ENCODE peak calls at places on chromosomes 4 and X, in six cellular contexts. E is IMR-90, G is mesendoderm, K is H1, H is H9, C is neuronal stem cell. U is an unnamed sample.

GRCh38 chrX:10756365-10756915 is 136.1 kb upstream of the MID1 start:
- DNase-seq in E (peak; percentile 92), G (peak; percentile 83), K (no peak), H (no peak), C (no peak), U (peak; percentile 67)

GRCh38 chrX:134537179-134537945 is 77.4 kb downstream of the HPRT1 start:
- DNase-seq in E (peak; percentile 72), G (peak; percentile 74), K (no peak), H (no peak), C (no peak), U (peak; percentile 46)

GRCh38 chr4:142901166-142901662 is 55.1 kb upstream of the INPP4B start:
- DNase-seq in E (peak; percentile 43), G (no peak), K (no peak), H (no peak), C (no peak), U (no peak)

GRCh38 chrX:6383911-6384310 is 151.0 kb downstream of the VCX3A start:
- DNase-seq in E (no peak), G (peak; percentile 96), K (no peak), H (no peak), C (no peak), U (no peak)

GRCh38 chr4:83490876-83491450 is 6.1 kb upstream of the ABRAXAS1 start:
- DNase-seq in E (peak; percentile 18), G (peak; percentile 36), K (no peak), H (no peak), C (no peak), U (peak; percentile 53)

GRCh38 chrX:50751091-50751490 is 62.9 kb downstream of the SHROOM4 start:
- DNase-seq in E (no peak), G (no peak), K (no peak), H (no peak), C (no peak), U (no peak)

GRCh38 chr4:185282968-185283367 is 73.6 kb downstream of the SNX25 start:
- DNase-seq in E (peak; percentile 28), G (peak; percentile 65), K (no peak), H (no peak), C (no peak), U (no peak)

GRCh38 chrX:11261260-11261659 is 32.0 kb upstream of the AMELX start:
- DNase-seq in E (peak; percentile 76), G (no peak), K (no peak), H (no peak), C (no peak), U (peak; percentile 8)

GRCh38 chrX:132612990-132613564 is 124.2 kb upstream of the MBNL3 start:
- DNase-seq in E (peak; percentile 4), G (peak; percentile 33), K (no peak), H (peak; percentile 44), C (no peak), U (no peak)

DNA sequence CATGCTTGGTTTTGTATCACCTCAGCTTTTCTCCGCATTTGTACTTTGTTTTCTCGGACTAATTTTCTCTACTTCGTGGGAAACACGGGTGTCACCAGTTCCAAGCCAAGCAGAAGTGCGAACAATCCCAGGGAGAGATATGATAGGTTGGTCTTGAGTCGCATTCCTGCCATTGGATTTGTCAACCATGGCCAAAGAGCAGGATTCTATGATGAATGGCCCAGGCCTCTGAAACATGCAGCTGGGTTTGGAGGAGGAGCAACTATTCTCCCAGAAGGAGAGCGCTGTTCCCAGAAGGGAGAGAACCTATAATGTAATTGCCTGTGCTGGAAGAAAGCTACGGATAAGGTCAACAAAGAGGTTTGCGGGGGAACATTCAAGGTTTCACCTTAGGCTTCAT is 10.3 kb upstream of the FGFBP1 start:
- DNase-seq in E (no peak), G (no peak), K (no peak), H (no peak), C (no peak), U (peak; percentile 90)
- H2AK5ac ChIP-seq in E (no peak overlapping the region), G (no peak overlapping the region), K (no peak overlapping the region), H (no peak overlapping the region), C (no peak overlapping the region), U (no peak overlapping the region)

GRCh38 chr4:688695-689497 is at the start of gene SLC49A3:
- DNase-seq in E (no peak), G (peak; percentile 71), K (no peak), H (peak; percentile 69), C (no peak), U (no peak)
- H3K4ac ChIP-seq in E (peak within 1 kb of the TSS; percentile 49), G (peak within 1 kb of the TSS; percentile 22), K (no peak within 1 kb of the TSS), H (no peak within 1 kb of the TSS), C (peak within 1 kb of the TSS; percentile 3), U (peak within 1 kb of the TSS; percentile 13)

GRCh38 chr4:159174645-159175147 is 71.8 kb downstream of the RAPGEF2 start:
- DNase-seq in E (peak; percentile 12), G (no peak), K (no peak), H (no peak), C (no peak), U (no peak)
- H2AK5ac ChIP-seq in E (peak overlapping the region; percentile 61), G (no peak overlapping the region), K (no peak overlapping the region), H (no peak overlapping the region), C (no peak overlapping the region), U (no peak overlapping the region)

GRCh38 chrX:124555036-124555595 is 208.8 kb downstream of the SH2D1A start:
- DNase-seq in E (peak; percentile 68), G (peak; percentile 6), K (no peak), H (no peak), C (no peak), U (peak; percentile 41)
- H3K4ac ChIP-seq in E (no peak overlapping the region), G (no peak overlapping the region), K (no peak overlapping the region), H (no peak overlapping the region), C (no peak overlapping the region), U (no peak overlapping the region)

GRCh38 chr4:76569225-76569624 is 134.2 kb downstream of the SHROOM3 start:
- DNase-seq in E (no peak), G (no peak), K (no peak), H (no peak), C (no peak), U (no peak)
- H2AK5ac ChIP-seq in E (peak overlapping the region; percentile 72), G (no peak overlapping the region), K (no peak overlapping the region), H (no peak overlapping the region), C (no peak overlapping the region), U (no peak overlapping the region)

DNA sequence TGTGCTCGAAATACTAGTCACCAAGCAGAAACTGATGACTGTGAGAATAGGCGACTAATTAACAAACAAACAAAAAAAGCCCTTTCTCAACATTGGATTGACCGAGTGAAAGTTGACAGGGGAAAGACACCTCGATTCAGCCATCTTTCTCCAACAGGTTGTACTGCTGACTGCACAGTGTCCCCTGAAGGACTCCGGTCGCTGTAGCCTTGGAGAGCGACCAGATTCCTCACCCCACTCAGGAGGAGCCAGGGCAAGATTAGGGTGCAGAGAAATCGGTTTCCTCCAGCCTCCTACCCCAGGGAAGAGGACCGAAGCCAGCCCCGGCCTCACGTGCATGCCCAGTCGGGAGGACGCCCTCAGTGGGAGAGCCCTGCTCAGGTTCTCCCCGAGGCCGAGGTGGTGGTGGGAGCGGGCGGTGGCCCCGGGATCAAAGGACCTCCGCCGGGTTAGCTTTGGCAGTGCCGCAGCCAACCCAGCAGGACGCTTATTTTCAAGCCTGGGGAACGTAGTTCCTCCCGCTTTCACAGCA is 1.1 kb upstream of the RAP1GDS1 start:
- DNase-seq in E (peak; percentile 10), G (peak; percentile 77), K (no peak), H (peak; percentile 62), C (no peak), U (no peak)
- H3K4ac ChIP-seq in E (peak overlapping the region; percentile 95), G (peak overlapping the region; percentile 91), K (peak overlapping the region; percentile 51), H (no peak overlapping the region), C (no peak overlapping the region), U (no peak overlapping the region)

GRCh38 chr4:128461300-128462103 is 173.9 kb upstream of the PGRMC2 start:
- DNase-seq in E (peak; percentile 88), G (peak; percentile 43), K (no peak), H (no peak), C (peak; percentile 65), U (peak; percentile 35)
- H2AK5ac ChIP-seq in E (peak overlapping the region; percentile 8), G (no peak overlapping the region), K (no peak overlapping the region), H (no peak overlapping the region), C (no peak overlapping the region), U (no peak overlapping the region)

DNA sequence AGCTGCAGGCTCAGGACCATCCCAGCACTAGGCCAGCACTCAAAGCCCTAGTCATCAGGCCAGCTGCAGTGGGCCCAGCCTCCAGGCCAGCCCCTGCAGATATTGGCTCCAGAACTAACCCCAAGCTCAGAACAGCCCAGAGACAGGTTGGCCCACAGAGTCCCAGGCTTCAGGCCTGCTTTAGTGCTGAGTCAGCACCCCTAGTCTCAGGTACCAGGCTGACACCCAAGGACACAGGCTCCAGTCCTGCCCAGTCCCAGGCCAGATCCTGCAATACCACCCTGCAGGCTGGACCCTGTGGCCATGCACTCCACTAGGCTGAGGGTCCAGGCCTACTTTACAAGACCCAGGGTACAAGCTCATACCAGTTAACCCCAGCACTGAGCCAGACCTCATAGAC is 234.4 kb upstream of the GPRIN3 start:
- DNase-seq in E (no peak), G (no peak), K (no peak), H (no peak), C (no peak), U (no peak)
- H3K4ac ChIP-seq in E (no peak overlapping the region), G (no peak overlapping the region), K (no peak overlapping the region), H (no peak overlapping the region), C (no peak overlapping the region), U (no peak overlapping the region)

GRCh38 chr4:2842667-2843022 is 999 bp upstream of the ADD1 start:
- DNase-seq in E (no peak), G (no peak), K (no peak), H (peak; percentile 34), C (no peak), U (no peak)
- H2AK5ac ChIP-seq in E (peak overlapping the region; percentile 95), G (no peak overlapping the region), K (no peak overlapping the region), H (no peak overlapping the region), C (no peak overlapping the region), U (peak overlapping the region; percentile 94)

U was measured in trophoblast cell.